ENCODE peak calls at places on chromosomes 5 and 9, in four cellular contexts. Q, Z, P and R are unnamed samples. For H3K4me1, the result is how much of the 10 kb centered on the place peaks cover.

GRCh38 chr5:7762267-7762666 is 88.7 kb downstream of the CFAP90 start:
- DNase-seq in Z (no peak), Q (no peak), P (no peak), R (no peak)

GRCh38 chr9:127396253-127396807 is 639 bp upstream of the SLC2A8 start:
- DNase-seq in Q (no peak), P (no peak), Z (no peak), R (no peak)

GRCh38 chr9:87564111-87564510 is 66.4 kb downstream of the DAPK1 start:
- DNase-seq in P (no peak), Z (no peak), Q (no peak), R (no peak)

GRCh38 chr9:106880863-106881262 is 17.9 kb downstream of the ZNF462 start:
- DNase-seq in Z (peak), Q (no peak), P (no peak), R (no peak)

GRCh38 chr5:66324357-66324756 is 180.3 kb downstream of the SREK1 start:
- DNase-seq in Q (no peak), Z (no peak), P (no peak), R (no peak)

GRCh38 chr5:181191526-181192336 is 13.3 kb downstream of the TRIM7 start:
- DNase-seq in P (no peak), Z (peak), Q (peak), R (peak)

GRCh38 chr9:130831077-130831476 is 4.0 kb upstream of the ABL1 start:
- DNase-seq in Z (no peak), Q (no peak), P (no peak), R (no peak)

GRCh38 chr9:28539432-28539831 is 966.2 kb upstream of the C9orf72 start:
- DNase-seq in P (no peak), Q (no peak), Z (no peak), R (no peak)

GRCh38 chr5:17196686-17197085 is 20.7 kb upstream of the BASP1 start:
- DNase-seq in Q (no peak), P (no peak), Z (no peak), R (no peak)

GRCh38 chr9:112170235-112170634 is 4.9 kb downstream of the SUSD1 start:
- DNase-seq in P (no peak), Z (no peak), Q (peak), R (no peak)

GRCh38 chr9:38087934-38088925 is 19.2 kb upstream of the SHB start:
- DNase-seq in Z (peak), P (peak), Q (peak), R (peak)

GRCh38 chr5:130912088-130912487 is 253.0 kb downstream of the HINT1 start:
- DNase-seq in P (no peak), Q (no peak), Z (no peak), R (no peak)

GRCh38 chr9:88426651-88427050 is 38.4 kb downstream of the SPIN1 start:
- DNase-seq in Z (no peak), Q (no peak), P (no peak), R (no peak)

GRCh38 chr5:56833325-56833724 is 18.0 kb downstream of the MAP3K1 start:
- DNase-seq in Z (no peak), P (no peak), Q (no peak), R (no peak)

GRCh38 chr9:88748566-88749238 is 213.7 kb downstream of the NXNL2 start:
- DNase-seq in Z (peak), P (no peak), Q (no peak), R (peak)

GRCh38 chr5:178313316-178313715 is 80.7 kb upstream of the PHYKPL start:
- DNase-seq in Q (peak), P (no peak), Z (no peak), R (no peak)

GRCh38 chr5:103510851-103511553 is 51.6 kb downstream of the NUDT12 start:
- DNase-seq in Q (no peak), P (no peak), Z (no peak), R (peak)

GRCh38 chr5:102998224-102998623 is 121.7 kb downstream of the GIN1 start:
- DNase-seq in Q (no peak), Z (peak), P (no peak), R (no peak)

GRCh38 chr9:115167175-115167574 is 49.2 kb upstream of the TNC start:
- DNase-seq in P (no peak), Z (peak), Q (no peak), R (peak)

GRCh38 chr9:127347831-127348699 is 48.9 kb upstream of the SLC2A8 start:
- DNase-seq in P (no peak), Z (peak), Q (no peak), R (peak)

GRCh38 chr9:26292943-26293342 is 599.7 kb downstream of the CAAP1 start:
- DNase-seq in Z (peak), P (no peak), Q (no peak), R (peak)

GRCh38 chr9:23496827-23497226 is 329.2 kb downstream of the ELAVL2 start:
- DNase-seq in Z (no peak), Q (no peak), P (no peak), R (no peak)

GRCh38 chr5:150751096-150751891 is 7.5 kb downstream of the DCTN4 start:
- DNase-seq in Q (no peak), Z (peak), P (no peak), R (peak)

GRCh38 chr5:63125862-63126261 is 547.2 kb downstream of the LRRC70 start:
- DNase-seq in Q (no peak), Z (peak), P (no peak), R (peak)

GRCh38 chr5:168269950-168270349 is 21.5 kb upstream of the WWC1 start:
- DNase-seq in P (no peak), Z (peak), Q (no peak), R (no peak)

GRCh38 chr5:178674334-178674733 is 47.5 kb upstream of the CLK4 start:
- DNase-seq in Q (no peak), P (no peak), Z (no peak), R (peak)

GRCh38 chr5:74516217-74516636 is 124.3 kb downstream of the ENC1 start:
- DNase-seq in P (no peak), Z (peak), Q (no peak), R (peak)

GRCh38 chr5:1729641-1730486 is 69.8 kb downstream of the MRPL36 start:
- DNase-seq in Z (no peak), P (peak), Q (peak), R (no peak)

GRCh38 chr9:2663486-2663885 is 41.9 kb downstream of the VLDLR start:
- DNase-seq in Q (no peak), P (no peak), Z (no peak), R (no peak)

GRCh38 chr5:180495991-180496741 is 2.0 kb downstream of the CNOT6 start:
- DNase-seq in Z (no peak), Q (peak), P (no peak), R (no peak)

GRCh38 chr9:100449420-100449819 is 22.5 kb downstream of the MSANTD3 start:
- DNase-seq in Z (no peak), P (no peak), Q (no peak), R (no peak)

GRCh38 chr9:15469406-15469805 is 41.4 kb downstream of the PSIP1 start:
- DNase-seq in Z (peak), Q (no peak), P (no peak), R (no peak)

GRCh38 chr9:137951597-137952490 is 74.3 kb downstream of the CACNA1B start:
- DNase-seq in Q (no peak), P (no peak), Z (no peak), R (no peak)

GRCh38 chr5:143890475-143890874 is 78.5 kb downstream of the HMHB1 start:
- DNase-seq in Q (no peak), P (no peak), Z (no peak), R (peak)

GRCh38 chr5:40385544-40385943 is 294.2 kb upstream of the PTGER4 start:
- DNase-seq in P (no peak), Z (peak), Q (no peak), R (no peak)

GRCh38 chr9:125189361-125190289 is at the start of gene PPP6C:
- DNase-seq in Q (peak), Z (peak), P (no peak), R (peak)
- H3K4me1 ChIP-seq in Q (under half), Z (under half), P (half or more), R (under half)

GRCh38 chr5:172945151-172945550 is 14.1 kb upstream of the RPL26L1 start:
- DNase-seq in P (no peak), Q (no peak), Z (no peak), R (no peak)

GRCh38 chr5:172943906-172944305 is 15.3 kb upstream of the RPL26L1 start:
- DNase-seq in Z (no peak), P (no peak), Q (peak), R (no peak)

GRCh38 chr5:172943283-172943841 is 15.9 kb upstream of the RPL26L1 start:
- DNase-seq in Q (peak), Z (peak), P (no peak), R (peak)

GRCh38 chr5:172944741-172945140 is 14.5 kb upstream of the RPL26L1 start:
- DNase-seq in Z (peak), P (no peak), Q (no peak), R (no peak)

GRCh38 chr5:172946146-172946545 is 13.1 kb upstream of the RPL26L1 start:
- DNase-seq in Q (peak), P (no peak), Z (no peak), R (no peak)
- H3K4me1 ChIP-seq in Q (under half), P (under half), Z (under half), R (under half)

DNA sequence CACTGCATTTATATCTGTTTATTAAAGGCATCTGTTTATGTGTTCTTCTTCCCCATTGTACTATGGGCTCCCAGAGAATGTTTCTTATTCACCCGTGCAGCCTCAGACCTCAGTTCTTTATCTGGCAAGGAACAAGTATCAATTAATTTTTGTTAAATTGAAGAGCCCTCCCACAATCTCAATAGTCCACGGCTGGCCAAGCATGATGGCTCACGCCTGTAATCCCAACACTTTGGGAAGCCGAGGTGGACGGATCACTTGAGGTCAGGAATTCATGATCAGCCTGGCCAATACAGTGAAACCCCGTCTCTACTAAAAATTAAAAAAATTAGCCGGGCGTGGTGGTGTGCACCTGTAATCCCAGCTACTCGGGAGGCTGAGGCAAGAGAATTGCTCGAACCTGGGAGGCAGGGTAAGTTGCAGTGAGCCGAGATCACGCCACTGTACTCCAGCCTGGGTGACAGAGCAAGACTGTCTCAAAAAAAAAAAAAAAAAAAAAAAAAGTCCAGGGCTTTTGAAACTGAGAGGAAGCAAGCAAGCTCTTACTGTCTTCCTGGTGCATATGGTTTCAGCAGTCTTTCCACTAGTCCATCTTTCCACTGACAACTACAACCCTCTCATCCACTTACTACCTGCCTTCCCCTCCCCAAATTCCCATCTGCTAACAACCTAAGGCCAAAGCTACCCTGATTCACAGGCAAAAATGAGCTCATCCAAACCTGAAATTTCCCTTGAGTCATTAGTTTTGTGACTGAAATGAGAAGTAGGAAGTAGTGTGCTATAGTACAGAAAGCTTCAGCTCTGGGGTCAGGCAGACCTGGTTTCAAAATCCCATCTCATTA is 2.3 kb upstream of the HK3 start:
- DNase-seq in Q (no peak), P (no peak), Z (peak), R (no peak)
- H3K4me1 ChIP-seq in Q (under half), P (under half), Z (under half), R (under half)

GRCh38 chr5:388266-389196 is 54.4 kb upstream of the EXOC3 start:
- DNase-seq in Z (no peak), P (peak), Q (peak), R (no peak)

GRCh38 chr5:390571-391491 is 52.1 kb upstream of the EXOC3 start:
- DNase-seq in Z (no peak), P (peak), Q (peak), R (no peak)

GRCh38 chr5:389891-390290 is 53.1 kb upstream of the EXOC3 start:
- DNase-seq in Z (no peak), Q (peak), P (no peak), R (no peak)

GRCh38 chr5:387491-388265 is 55.3 kb upstream of the EXOC3 start:
- DNase-seq in Q (peak), Z (no peak), P (peak), R (no peak)

DNA sequence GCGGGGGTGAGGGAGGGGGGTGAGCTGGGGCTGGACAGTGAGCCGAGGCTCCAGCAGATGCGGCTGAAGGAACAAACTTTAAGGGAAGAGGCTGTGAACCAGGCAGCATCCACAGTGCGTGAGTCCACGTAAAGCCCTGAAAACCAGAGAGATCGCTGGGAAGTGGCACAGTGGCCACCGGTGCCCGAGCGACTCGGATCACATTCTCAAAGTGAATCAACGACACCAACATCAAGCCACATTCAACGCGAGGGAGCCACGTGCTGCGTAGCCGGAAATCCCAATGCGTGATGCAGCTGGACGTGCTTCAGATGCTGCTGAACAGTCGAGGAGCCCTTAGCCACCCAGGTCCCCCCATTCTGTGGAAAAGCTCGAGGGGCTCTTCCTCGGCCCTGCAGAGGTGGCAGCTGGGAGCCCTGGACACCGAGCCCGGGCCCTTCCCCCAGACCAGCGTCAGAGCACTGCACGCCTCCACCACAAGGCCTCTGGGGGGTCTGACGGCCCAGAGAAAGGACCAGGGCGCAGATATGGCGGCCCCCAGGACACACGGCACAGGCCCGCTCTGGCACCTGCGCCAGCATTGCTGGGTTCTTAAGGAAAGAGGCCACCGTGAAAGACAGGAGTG is 53.7 kb upstream of the EXOC3 start:
- DNase-seq in P (peak), Z (no peak), Q (peak), R (no peak)
- H3K4me1 ChIP-seq in P (under half), Z (under half), Q (under half), R (under half)

GRCh38 chr9:133788045-133788818 is 50.1 kb upstream of the SARDH start:
- DNase-seq in P (no peak), Z (no peak), Q (no peak), R (no peak)
- H3K4me1 ChIP-seq in P (under half), Z (under half), Q (under half), R (under half)

GRCh38 chr5:100772548-100772947 is 130.5 kb downstream of the ST8SIA4 start:
- DNase-seq in Q (no peak), Z (no peak), P (no peak), R (no peak)

GRCh38 chr5:100776244-100776643 is 126.8 kb downstream of the ST8SIA4 start:
- DNase-seq in Z (peak), P (no peak), Q (no peak), R (peak)

GRCh38 chr5:100780376-100780870 is 122.7 kb downstream of the ST8SIA4 start:
- DNase-seq in P (no peak), Z (no peak), Q (no peak), R (no peak)

GRCh38 chr5:100779669-100780375 is 123.3 kb downstream of the ST8SIA4 start:
- DNase-seq in Z (no peak), P (no peak), Q (no peak), R (no peak)

DNA sequence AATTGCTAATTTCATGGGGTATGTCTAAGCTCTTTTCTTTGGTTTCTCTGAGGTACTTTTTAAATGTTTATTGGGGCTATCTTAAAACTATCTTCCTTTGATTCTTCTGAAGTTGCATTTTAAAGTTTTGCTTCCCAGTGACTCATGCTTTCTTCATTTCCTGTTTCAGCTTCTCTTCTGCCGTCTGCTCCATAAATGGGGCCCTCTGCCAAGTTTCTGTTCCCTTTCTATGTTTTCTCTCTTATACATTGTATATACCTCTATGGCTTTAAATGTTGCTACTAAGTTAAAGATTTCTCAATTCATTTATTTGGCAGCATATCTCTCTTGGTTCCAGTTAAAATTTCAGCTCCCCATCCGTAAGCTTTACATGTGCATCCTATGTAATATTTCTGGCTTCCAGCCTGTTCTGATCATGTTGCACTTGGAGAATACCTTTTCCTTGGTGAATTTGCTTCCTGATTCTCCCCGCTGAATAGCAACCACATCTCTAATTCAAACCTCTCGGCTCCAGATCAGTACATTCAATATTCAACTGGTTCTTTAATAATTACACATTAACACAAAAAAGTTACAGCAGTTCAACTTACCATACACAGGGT is 125.3 kb downstream of the ST8SIA4 start:
- DNase-seq in P (no peak), Q (no peak), Z (peak), R (peak)
- H3K4me1 ChIP-seq in P (under half), Q (under half), Z (under half), R (under half)

DNA sequence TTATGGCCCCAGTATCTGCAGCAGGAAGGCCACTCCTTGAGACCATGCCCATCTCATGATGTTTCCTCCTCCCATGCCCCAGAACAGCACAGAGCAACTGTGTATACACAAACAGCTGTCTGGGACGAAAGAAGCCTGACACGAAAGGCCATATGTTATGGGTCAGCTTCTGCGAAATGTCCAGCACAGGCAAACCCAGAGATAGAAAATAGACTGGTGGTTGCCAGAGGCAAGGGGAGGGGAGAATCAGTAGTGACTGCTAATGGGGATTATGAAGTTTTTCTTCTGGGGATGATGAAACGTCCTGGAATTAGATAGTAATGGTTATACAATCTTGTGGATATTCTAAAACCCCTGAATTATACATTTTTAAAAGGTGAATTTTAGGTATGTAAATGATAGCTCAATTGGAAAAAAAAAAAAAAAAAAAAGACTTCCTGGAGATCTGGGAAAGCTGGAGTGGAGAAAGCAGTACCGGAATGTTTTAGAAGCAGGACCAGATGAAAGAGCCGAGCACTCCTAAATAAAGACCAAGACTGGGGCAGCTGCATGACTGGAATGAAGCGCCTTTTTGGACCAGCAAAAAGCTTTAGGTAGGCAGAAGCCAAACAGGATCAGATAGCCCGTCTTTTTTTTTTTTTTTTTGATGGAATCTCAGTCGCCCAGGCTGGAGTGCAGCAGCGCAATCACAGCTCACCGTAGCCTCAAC is 29.2 kb downstream of the PCDHGC5 start:
- DNase-seq in Q (no peak), Z (peak), P (no peak), R (peak)
- H3K4me1 ChIP-seq in Q (half or more), Z (half or more), P (half or more), R (half or more)